ENCODE peak calls at places on chromosomes 3 and 15, in six cellular contexts. K, J, Z, X, D and H are unnamed samples.

GRCh38 chr3:170728181-170728580 is 141.8 kb downstream of the RPL22L1 start:
- DNase-seq in Z (no peak), D (no peak), K (no peak), X (no peak), J (no peak), H (no peak)

GRCh38 chr3:43769471-43770425 is 79.0 kb downstream of the ABHD5 start:
- DNase-seq in J (peak), X (peak), D (peak), Z (peak), K (peak), H (peak)

GRCh38 chr3:41653575-41654239 is 308.2 kb downstream of the ULK4 start:
- DNase-seq in X (no peak), J (no peak), D (no peak), K (no peak), Z (peak), H (no peak)

GRCh38 chr3:61009025-61009424 is 242.2 kb downstream of the FHIT start:
- DNase-seq in K (peak), D (no peak), Z (no peak), J (no peak), X (no peak), H (peak)

GRCh38 chr3:19149388-19149787 is 1.1 kb downstream of the KCNH8 start:
- DNase-seq in K (peak), Z (no peak), J (peak), D (peak), X (peak), H (peak)

GRCh38 chr3:188476930-188477329 is 323.0 kb downstream of the LPP start:
- DNase-seq in J (no peak), Z (no peak), X (no peak), D (peak), K (peak), H (no peak)

GRCh38 chr15:81054236-81054635 is 53.5 kb downstream of the TLNRD1 start:
- DNase-seq in Z (no peak), X (no peak), D (no peak), K (no peak), J (no peak), H (no peak)

GRCh38 chr3:22263042-22263441 is 512.0 kb upstream of the ZNF385D start:
- DNase-seq in X (peak), J (no peak), K (no peak), Z (peak), D (peak), H (no peak)

GRCh38 chr3:142086581-142087090 is 62.7 kb downstream of the TFDP2 start:
- DNase-seq in K (no peak), Z (no peak), X (no peak), D (no peak), J (no peak), H (no peak)

GRCh38 chr3:111582114-111582461 is 13.1 kb downstream of the ZBED2 start:
- DNase-seq in J (no peak), K (peak), D (peak), Z (peak), X (peak), H (no peak)

GRCh38 chr15:68097029-68097428 is 42.9 kb downstream of the PIAS1 start:
- DNase-seq in Z (no peak), X (no peak), K (no peak), D (no peak), J (no peak), H (no peak)

GRCh38 chr3:48543271-48543866 is 13.2 kb downstream of the PFKFB4 start:
- DNase-seq in Z (no peak), K (no peak), D (no peak), X (no peak), J (peak), H (no peak)

GRCh38 chr3:141092663-141093062 is 41.5 kb downstream of the SPSB4 start:
- DNase-seq in J (no peak), Z (no peak), X (no peak), K (no peak), D (no peak), H (no peak)

GRCh38 chr15:39631357-39631756 is 50.5 kb downstream of the THBS1 start:
- DNase-seq in J (no peak), K (peak), X (no peak), Z (peak), D (no peak), H (no peak)

GRCh38 chr15:68800875-68801274 is 19.8 kb downstream of the ANP32A start:
- DNase-seq in D (no peak), Z (no peak), K (no peak), J (no peak), X (no peak), H (no peak)

GRCh38 chr3:186511702-186512101 is 32.5 kb downstream of the CRYGS start:
- DNase-seq in K (no peak), D (no peak), Z (no peak), X (no peak), J (no peak), H (no peak)

GRCh38 chr3:120557115-120557514 is 39.0 kb upstream of the NDUFB4 start:
- DNase-seq in D (peak), J (no peak), K (no peak), X (no peak), Z (no peak), H (no peak)

GRCh38 chr3:111326144-111326995 is 215.6 kb upstream of the CD96 start:
- DNase-seq in X (no peak), D (peak), K (no peak), J (no peak), Z (peak), H (no peak)

GRCh38 chr3:114377426-114377825 is 83.6 kb downstream of the TIGIT start:
- DNase-seq in D (no peak), K (no peak), J (no peak), X (no peak), Z (no peak), H (no peak)

GRCh38 chr3:50292159-50292923 is at the start of gene IFRD2:
- DNase-seq in K (peak), J (peak), D (peak), Z (peak), X (peak), H (peak)

GRCh38 chr3:50295553-50296166 is 3.4 kb upstream of the IFRD2 start:
- DNase-seq in K (no peak), Z (no peak), X (no peak), J (no peak), D (no peak), H (no peak)

GRCh38 chr3:50294492-50295403 is 2.5 kb upstream of the IFRD2 start:
- DNase-seq in Z (no peak), J (no peak), D (no peak), K (no peak), X (no peak), H (no peak)

GRCh38 chr3:50294089-50294488 is 1.9 kb upstream of the IFRD2 start:
- DNase-seq in K (no peak), X (no peak), Z (no peak), D (no peak), J (no peak), H (no peak)

DNA sequence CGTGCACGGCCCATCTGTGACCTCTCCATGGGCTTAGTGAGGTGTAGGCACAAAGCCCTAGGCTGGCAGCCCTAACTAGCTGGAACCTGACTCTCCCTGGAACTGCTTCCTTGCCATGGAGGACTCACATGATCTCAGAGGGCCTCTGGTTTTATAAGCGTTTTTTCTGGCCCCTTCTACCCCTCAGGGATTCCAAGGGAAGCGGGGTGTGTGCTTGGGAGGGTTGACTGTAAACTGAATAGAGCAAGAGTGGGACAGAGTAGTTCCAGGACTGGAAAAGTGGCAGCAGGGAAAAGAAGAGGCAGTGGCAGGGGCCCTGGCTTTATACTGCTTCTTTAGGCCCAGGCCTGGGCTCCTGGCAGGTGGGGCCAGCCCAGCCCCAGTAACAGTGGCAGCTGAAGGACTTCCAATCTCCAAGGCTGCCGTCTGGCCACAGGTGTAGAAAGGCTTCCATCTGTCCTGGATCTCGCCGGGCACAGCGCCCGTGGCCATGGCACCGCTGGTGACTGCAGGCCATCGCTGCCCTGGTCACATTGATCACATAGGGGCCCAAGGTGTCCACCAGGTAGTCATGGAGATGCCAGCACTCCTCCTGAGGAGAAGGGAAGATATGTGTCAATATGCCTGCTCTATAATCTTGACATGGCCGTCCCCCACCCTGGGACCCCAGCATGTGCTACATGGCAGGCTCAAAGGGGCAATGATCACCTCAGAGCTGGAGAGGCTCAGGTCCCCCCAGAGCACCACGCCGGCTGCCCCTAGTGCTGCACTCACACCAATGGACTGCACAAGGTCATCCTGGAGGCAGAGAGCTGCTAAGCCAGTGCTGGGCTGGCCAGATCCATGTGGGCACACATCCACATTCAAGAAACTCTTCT is 934 bp upstream of the IFRD2 start:
- DNase-seq in X (no peak), J (no peak), K (no peak), Z (no peak), D (no peak), H (no peak)
- H2AK5ac ChIP-seq in X (peak), J (no peak), K (no peak), Z (peak), D (no peak), H (peak)

DNA sequence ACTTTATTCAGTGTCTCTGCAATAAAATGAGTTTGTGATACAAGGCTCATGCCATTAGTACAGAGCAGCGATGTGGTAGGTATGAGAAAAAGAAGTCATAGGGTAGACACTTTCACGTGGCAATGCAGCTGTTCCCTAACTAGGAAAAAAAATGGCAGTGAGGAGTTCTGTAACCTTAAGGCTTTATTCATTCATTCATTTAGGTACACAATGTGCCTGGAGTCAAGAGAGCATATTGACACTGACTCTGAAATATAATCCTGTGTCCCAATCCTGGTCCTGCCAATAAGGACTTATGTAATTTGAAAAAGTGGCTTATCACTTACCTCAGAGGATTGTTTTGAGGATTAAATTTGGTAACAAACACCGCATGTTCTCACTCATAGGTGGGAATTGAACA is 173.0 kb upstream of the AZI2 start:
- DNase-seq in K (no peak), X (no peak), Z (no peak), J (no peak), D (no peak), H (no peak)
- H2BK120ac ChIP-seq in K (no peak), X (no peak), Z (no peak), J (no peak), D (no peak), H (no peak)

DNA sequence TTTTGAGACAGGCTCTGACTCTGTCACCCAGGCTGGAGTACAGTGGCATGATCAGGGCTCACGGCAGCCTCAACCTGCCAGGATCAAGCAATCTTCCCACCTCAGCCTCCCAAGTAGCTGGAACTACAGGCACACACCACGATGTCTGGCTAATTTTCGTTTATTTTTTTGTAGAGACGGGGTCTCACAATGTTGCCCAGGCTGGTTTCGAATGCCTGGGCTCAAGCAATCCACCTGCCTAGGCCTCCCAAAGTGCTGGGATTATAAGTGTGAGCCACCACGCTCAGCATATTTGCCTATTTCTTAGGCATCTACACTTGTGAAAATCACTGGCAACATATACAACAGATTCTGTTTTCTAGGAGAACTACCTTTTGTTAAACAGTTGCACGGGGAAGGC is 16.9 kb downstream of the MYO1E start:
- DNase-seq in K (no peak), D (no peak), X (no peak), Z (no peak), J (no peak), H (no peak)
- H2AK5ac ChIP-seq in K (no peak), D (no peak), X (no peak), Z (no peak), J (no peak), H (no peak)

GRCh38 chr15:78322243-78322642 is 17.9 kb upstream of the CRABP1 start:
- DNase-seq in X (no peak), K (peak), D (peak), Z (peak), J (peak), H (no peak)

GRCh38 chr15:78323693-78324092 is 16.5 kb upstream of the CRABP1 start:
- DNase-seq in J (no peak), D (no peak), Z (no peak), K (no peak), X (no peak), H (no peak)

GRCh38 chr15:78321041-78321570 is 19.0 kb upstream of the CRABP1 start:
- DNase-seq in J (no peak), Z (no peak), K (no peak), D (no peak), X (no peak), H (no peak)

GRCh38 chr15:78321786-78322185 is 18.4 kb upstream of the CRABP1 start:
- DNase-seq in D (no peak), X (no peak), Z (no peak), J (no peak), K (no peak), H (no peak)

DNA sequence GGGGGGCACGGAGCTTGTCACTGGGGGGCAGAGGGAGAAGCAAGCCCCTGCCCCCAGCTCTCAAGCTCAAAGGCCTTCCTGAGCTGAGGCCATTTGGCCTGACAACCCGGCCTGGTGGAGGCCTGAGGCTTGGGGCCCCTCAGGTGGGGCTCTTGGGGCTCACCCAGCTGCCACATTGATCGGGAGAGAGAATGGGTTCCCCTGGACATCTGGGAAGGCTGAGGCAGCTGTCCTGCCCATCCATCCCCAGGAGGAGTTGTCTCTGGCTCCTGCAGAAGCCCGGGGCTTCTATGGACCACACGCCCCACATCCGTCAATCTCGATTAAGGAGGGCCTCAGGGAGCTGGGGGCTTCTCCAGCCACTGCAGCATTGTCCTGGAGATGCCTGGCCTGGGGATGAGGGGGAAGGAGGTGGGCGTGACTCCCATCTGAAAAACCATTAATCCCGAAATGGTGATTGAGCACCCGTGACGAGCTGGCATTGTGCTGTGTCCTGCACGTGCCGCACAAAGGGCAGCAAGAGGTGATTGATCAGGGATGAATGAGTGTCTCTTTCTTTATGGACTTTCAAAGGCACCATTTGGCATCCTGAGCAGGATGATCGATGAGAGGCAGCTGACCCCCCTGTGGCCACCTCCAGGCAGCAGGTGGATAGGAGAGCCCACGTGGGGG is 17.3 kb upstream of the CRABP1 start:
- DNase-seq in J (no peak), X (no peak), D (no peak), Z (no peak), K (no peak), H (no peak)
- H2BK120ac ChIP-seq in J (no peak), X (no peak), D (no peak), Z (peak), K (no peak), H (peak)

GRCh38 chr3:72388644-72389043 is 459.6 kb downstream of the SHQ1 start:
- DNase-seq in D (no peak), J (no peak), K (peak), Z (no peak), X (no peak), H (no peak)
- H2AK5ac ChIP-seq in D (no peak), J (no peak), K (no peak), Z (no peak), X (no peak), H (no peak)

GRCh38 chr3:134564991-134565390 is 79.1 kb downstream of the CEP63 start:
- DNase-seq in K (no peak), Z (no peak), J (no peak), X (peak), D (no peak), H (no peak)

GRCh38 chr3:134559591-134559990 is 73.7 kb downstream of the CEP63 start:
- DNase-seq in X (no peak), Z (no peak), D (no peak), K (no peak), J (no peak), H (no peak)

GRCh38 chr3:134563614-134564013 is 77.8 kb downstream of the CEP63 start:
- DNase-seq in X (peak), J (no peak), K (no peak), D (no peak), Z (no peak), H (no peak)

GRCh38 chr3:134567605-134568004 is 81.7 kb downstream of the CEP63 start:
- DNase-seq in J (no peak), X (no peak), K (peak), Z (peak), D (peak), H (no peak)

GRCh38 chr3:134562055-134562454 is 76.2 kb downstream of the CEP63 start:
- DNase-seq in X (peak), D (no peak), Z (no peak), K (no peak), J (no peak), H (no peak)
- H2BK120ac ChIP-seq in X (no peak), D (no peak), Z (no peak), K (no peak), J (no peak), H (no peak)

DNA sequence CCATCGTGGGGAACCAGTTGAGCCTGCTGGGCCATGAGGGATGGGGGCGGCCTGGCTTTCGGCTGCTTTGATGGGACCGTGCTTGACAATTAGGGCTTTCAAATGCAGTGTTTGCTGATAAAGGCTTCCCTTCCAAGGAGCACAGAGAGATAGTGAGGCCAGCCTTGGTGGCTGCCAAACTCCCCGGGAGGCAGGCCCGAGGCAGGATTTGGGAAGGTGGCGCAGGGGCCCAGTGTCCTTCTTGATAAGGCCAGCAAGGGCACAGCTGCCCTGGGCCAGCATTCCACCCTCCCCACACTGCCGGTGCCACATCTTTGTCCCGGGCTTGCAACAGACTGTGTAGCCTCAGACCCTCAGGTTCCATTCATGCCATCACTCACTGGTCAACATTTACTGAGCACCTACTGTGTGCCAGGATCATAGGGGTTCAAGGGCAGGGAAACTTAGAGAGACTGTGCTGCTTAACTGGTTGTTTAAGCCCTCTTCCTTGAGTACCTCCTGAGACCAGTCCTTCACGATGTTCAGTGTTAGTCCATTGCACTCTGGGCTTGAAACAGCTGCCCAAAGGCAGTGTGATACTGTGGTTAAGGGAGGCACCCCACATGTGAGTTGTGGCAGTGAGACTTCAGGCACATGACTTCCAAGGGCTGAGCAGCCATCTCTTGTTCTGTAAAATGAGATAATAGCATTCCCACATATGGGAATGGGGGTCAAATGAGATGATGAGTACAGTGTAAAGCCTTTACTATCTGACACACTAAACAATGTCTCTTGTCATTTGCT is 75.3 kb downstream of the LINGO1 start:
- DNase-seq in J (no peak), K (peak), Z (no peak), D (no peak), X (peak), H (no peak)
- H2AK5ac ChIP-seq in J (no peak), K (peak), Z (no peak), D (no peak), X (no peak), H (peak)